ENCODE peak calls at places on chromosome 9, in six cellular contexts. One of them, this sample, is unnamed. For H3K9me3, the result is how much of the 10 kb centered on the place peaks cover.

GRCh38 chr9:128372188-128372641 is 1.0 kb downstream of the URM1 start:
- DNase-seq in Panc1: no peak
- DNase-seq in Karpas-422: peak
- DNase-seq in adrenal gland: no peak
- DNase-seq in sigmoid colon: no peak
- DNase-seq in ovary: no peak
- DNase-seq in this sample: no peak

GRCh38 chr9:130196643-130197042 is 24.4 kb downstream of the NCS1 start:
- DNase-seq in Panc1: no peak
- DNase-seq in Karpas-422: no peak
- DNase-seq in adrenal gland: peak
- DNase-seq in sigmoid colon: no peak
- DNase-seq in ovary: no peak
- DNase-seq in this sample: no peak

GRCh38 chr9:9352877-9353481 is 1259.8 kb downstream of the PTPRD start:
- DNase-seq in Panc1: no peak
- DNase-seq in Karpas-422: peak
- DNase-seq in adrenal gland: no peak
- DNase-seq in sigmoid colon: no peak
- DNase-seq in ovary: no peak
- DNase-seq in this sample: no peak

GRCh38 chr9:128098936-128099931 is 28.3 kb downstream of the PTGES2 start:
- DNase-seq in Panc1: no peak
- DNase-seq in Karpas-422: no peak
- DNase-seq in adrenal gland: no peak
- DNase-seq in sigmoid colon: no peak
- DNase-seq in ovary: no peak
- DNase-seq in this sample: no peak

GRCh38 chr9:36250079-36250478 is 8.2 kb downstream of the GNE start:
- DNase-seq in Panc1: no peak
- DNase-seq in Karpas-422: no peak
- DNase-seq in adrenal gland: no peak
- DNase-seq in sigmoid colon: no peak
- DNase-seq in ovary: no peak
- DNase-seq in this sample: no peak

GRCh38 chr9:89648247-89649000 is 43.6 kb downstream of the GADD45G start:
- DNase-seq in Panc1: no peak
- DNase-seq in Karpas-422: no peak
- DNase-seq in adrenal gland: no peak
- DNase-seq in sigmoid colon: peak
- DNase-seq in ovary: no peak
- DNase-seq in this sample: no peak

GRCh38 chr9:134624827-134625181 is 16.8 kb upstream of the COL5A1 start:
- DNase-seq in Panc1: no peak
- DNase-seq in Karpas-422: no peak
- DNase-seq in adrenal gland: peak
- DNase-seq in sigmoid colon: peak
- DNase-seq in ovary: peak
- DNase-seq in this sample: no peak

GRCh38 chr9:19161257-19162025 is 34.1 kb upstream of the PLIN2 start:
- DNase-seq in Panc1: peak
- DNase-seq in Karpas-422: peak
- DNase-seq in adrenal gland: peak
- DNase-seq in sigmoid colon: peak
- DNase-seq in ovary: peak
- DNase-seq in this sample: peak

GRCh38 chr9:4106744-4107143 is 193.1 kb downstream of the GLIS3 start:
- DNase-seq in Panc1: no peak
- DNase-seq in Karpas-422: no peak
- DNase-seq in adrenal gland: no peak
- DNase-seq in sigmoid colon: no peak
- DNase-seq in ovary: no peak
- DNase-seq in this sample: no peak

GRCh38 chr9:106921341-106921899 is 58.5 kb downstream of the ZNF462 start:
- DNase-seq in Panc1: no peak
- DNase-seq in Karpas-422: peak
- DNase-seq in adrenal gland: peak
- DNase-seq in sigmoid colon: no peak
- DNase-seq in ovary: peak
- DNase-seq in this sample: no peak

GRCh38 chr9:65426231-65426630 is 141.2 kb upstream of the FOXD4L5 start:
- DNase-seq in Panc1: no peak
- DNase-seq in Karpas-422: no peak
- DNase-seq in adrenal gland: no peak
- DNase-seq in sigmoid colon: no peak
- DNase-seq in ovary: no peak
- DNase-seq in this sample: no peak

GRCh38 chr9:110672873-110673508 is 4.4 kb downstream of the MUSK start:
- DNase-seq in Panc1: no peak
- DNase-seq in Karpas-422: no peak
- DNase-seq in adrenal gland: no peak
- DNase-seq in sigmoid colon: no peak
- DNase-seq in ovary: no peak
- DNase-seq in this sample: no peak

GRCh38 chr9:105299190-105299854 is 54.9 kb downstream of the SLC44A1 start:
- DNase-seq in Panc1: peak
- DNase-seq in Karpas-422: no peak
- DNase-seq in adrenal gland: peak
- DNase-seq in sigmoid colon: no peak
- DNase-seq in ovary: no peak
- DNase-seq in this sample: no peak

GRCh38 chr9:12784461-12785250 is 9.8 kb downstream of the LURAP1L start:
- DNase-seq in Panc1: no peak
- DNase-seq in Karpas-422: no peak
- DNase-seq in adrenal gland: peak
- DNase-seq in sigmoid colon: peak
- DNase-seq in ovary: no peak
- DNase-seq in this sample: no peak

GRCh38 chr9:70262384-70262783 is 3.6 kb downstream of the SMC5 start:
- DNase-seq in Panc1: no peak
- DNase-seq in Karpas-422: peak
- DNase-seq in adrenal gland: no peak
- DNase-seq in sigmoid colon: no peak
- DNase-seq in ovary: no peak
- DNase-seq in this sample: no peak

GRCh38 chr9:37953775-37954437 is 50.0 kb upstream of the SLC25A51 start:
- DNase-seq in Panc1: peak
- DNase-seq in Karpas-422: no peak
- DNase-seq in adrenal gland: peak
- DNase-seq in sigmoid colon: no peak
- DNase-seq in ovary: peak
- DNase-seq in this sample: no peak

GRCh38 chr9:106066937-106067545 is 372.7 kb downstream of the TMEM38B start:
- DNase-seq in Panc1: no peak
- DNase-seq in Karpas-422: no peak
- DNase-seq in adrenal gland: no peak
- DNase-seq in sigmoid colon: peak
- DNase-seq in ovary: no peak
- DNase-seq in this sample: no peak

DNA sequence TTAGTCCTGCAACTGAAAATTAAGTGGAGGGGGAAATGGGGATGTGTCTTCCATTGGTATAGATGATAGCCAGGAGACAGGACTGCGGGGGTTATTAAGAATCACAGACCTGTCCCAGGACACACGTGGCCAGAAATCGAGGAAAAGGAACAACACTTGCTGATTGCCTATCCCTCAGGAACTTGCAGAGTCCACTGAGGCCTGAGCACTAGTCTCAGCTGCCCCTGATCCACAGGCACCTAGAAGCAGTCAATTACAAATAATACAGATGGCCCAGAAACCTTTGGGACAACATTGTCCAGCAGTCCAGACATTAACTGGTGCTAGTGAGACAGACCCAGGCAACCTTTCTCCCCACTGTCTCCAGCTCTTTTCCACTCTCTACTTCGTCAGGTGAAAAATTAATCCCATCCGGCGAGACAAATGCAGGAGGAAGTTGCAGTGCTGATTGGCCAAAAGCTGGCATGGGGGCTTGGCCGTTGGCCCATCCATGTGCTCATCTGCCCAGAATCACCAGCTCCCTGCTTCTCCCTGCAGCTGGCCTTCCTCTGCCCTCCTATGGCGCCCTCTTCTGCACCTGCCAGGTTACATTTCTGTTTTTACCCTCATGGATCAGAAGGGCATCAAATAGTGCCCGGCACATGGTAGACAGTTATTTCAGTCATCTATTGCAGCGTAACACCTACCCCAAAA is 3.5 kb upstream of the B4GALT1 start:
- DNase-seq in Panc1: no peak
- DNase-seq in Karpas-422: peak
- DNase-seq in adrenal gland: peak
- DNase-seq in sigmoid colon: peak
- DNase-seq in ovary: no peak
- DNase-seq in this sample: peak
- H3K27ac ChIP-seq in Panc1: no peak
- H3K27ac ChIP-seq in Karpas-422: no peak
- H3K27ac ChIP-seq in adrenal gland: peak
- H3K27ac ChIP-seq in sigmoid colon: no peak
- H3K27ac ChIP-seq in ovary: no peak
- H3K27ac ChIP-seq in this sample: no peak

DNA sequence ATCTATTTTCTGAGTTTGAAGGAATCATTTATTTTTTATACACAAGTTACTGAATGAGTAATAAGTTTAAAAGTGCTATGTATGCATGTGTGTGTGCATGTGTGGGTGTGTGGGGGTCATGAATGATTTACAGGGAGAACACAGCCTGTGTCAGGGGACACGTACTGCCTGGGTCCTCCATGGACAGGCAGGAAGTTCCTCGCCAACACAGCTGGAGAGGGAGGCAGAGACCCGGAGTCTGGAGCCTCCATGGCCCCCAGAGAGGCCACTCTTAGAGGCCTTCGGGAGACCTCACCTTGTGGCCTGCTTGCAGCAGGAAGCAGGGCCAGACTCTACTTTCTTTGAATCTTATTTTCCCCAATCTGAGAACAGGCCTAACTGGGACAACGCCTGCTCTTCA is 144.7 kb downstream of the GABBR2 start:
- DNase-seq in Panc1: no peak
- DNase-seq in Karpas-422: no peak
- DNase-seq in adrenal gland: no peak
- DNase-seq in sigmoid colon: no peak
- DNase-seq in ovary: no peak
- DNase-seq in this sample: no peak
- H3K9me3 ChIP-seq in Panc1: under half
- H3K9me3 ChIP-seq in Karpas-422: under half
- H3K9me3 ChIP-seq in adrenal gland: under half
- H3K9me3 ChIP-seq in sigmoid colon: under half
- H3K9me3 ChIP-seq in ovary: under half
- H3K9me3 ChIP-seq in this sample: under half

DNA sequence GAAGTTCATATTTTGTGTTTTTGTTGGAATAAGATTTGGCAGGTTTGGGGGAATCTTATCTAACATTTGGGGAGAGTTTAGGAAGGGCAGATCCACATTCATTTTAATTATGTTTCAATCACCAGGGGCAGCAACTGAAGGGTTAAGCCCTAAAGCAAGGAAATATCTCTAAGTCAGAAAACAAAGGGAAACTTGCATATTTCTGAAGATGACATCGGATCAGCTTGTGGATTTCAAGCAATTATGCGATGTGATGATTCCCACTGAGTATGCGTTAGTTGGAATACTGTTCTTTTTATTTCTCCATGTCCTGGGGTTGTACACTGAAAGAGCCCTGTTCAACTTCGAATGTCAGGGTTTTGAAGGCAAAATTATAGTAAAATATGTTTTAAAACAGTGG is 59.8 kb upstream of the NFIB start:
- DNase-seq in Panc1: no peak
- DNase-seq in Karpas-422: no peak
- DNase-seq in adrenal gland: no peak
- DNase-seq in sigmoid colon: no peak
- DNase-seq in ovary: no peak
- DNase-seq in this sample: no peak
- H3K27ac ChIP-seq in Panc1: no peak
- H3K27ac ChIP-seq in Karpas-422: no peak
- H3K27ac ChIP-seq in adrenal gland: no peak
- H3K27ac ChIP-seq in sigmoid colon: peak
- H3K27ac ChIP-seq in ovary: no peak
- H3K27ac ChIP-seq in this sample: no peak

GRCh38 chr9:123843703-123844102 is 86.2 kb downstream of the DENND1A start:
- DNase-seq in Panc1: no peak
- DNase-seq in Karpas-422: no peak
- DNase-seq in adrenal gland: no peak
- DNase-seq in sigmoid colon: no peak
- DNase-seq in ovary: no peak
- DNase-seq in this sample: no peak
- H3K9me3 ChIP-seq in Panc1: under half
- H3K9me3 ChIP-seq in Karpas-422: under half
- H3K9me3 ChIP-seq in adrenal gland: under half
- H3K9me3 ChIP-seq in sigmoid colon: under half
- H3K9me3 ChIP-seq in ovary: under half
- H3K9me3 ChIP-seq in this sample: under half